ENCODE peak calls at places on chromosome 15, in ten cellular contexts. C is stomach; L is NCI-H1092; X is EL; F is mucosa of descending colon; M is NAMALWA; T is ovary; Q is fibroblast of pulmonary artery; N is activated CD4-positive, alpha-beta T cell treated with anti-CD3 and anti-CD28 coated beads, Interleukin-2, amount 50 U/mL, for 24 hours; Z is mesenteric fat pad. U is an unnamed sample.

GRCh38 chr15:34018021-34018645 is 20.9 kb downstream of the AVEN start:
- DNase-seq in N (no peak), F (peak; percentile 7), X (no peak), C (peak; percentile 29), Q (no peak), L (no peak), T (no peak), M (no peak), Z (no peak), U (no peak)

GRCh38 chr15:96766387-96766786 is 435.9 kb downstream of the NR2F2 start:
- DNase-seq in L (no peak), X (no peak), Z (no peak), F (no peak), T (no peak), C (no peak), N (no peak), Q (no peak), M (no peak), U (no peak)

GRCh38 chr15:69300129-69300588 is 1.4 kb downstream of the PAQR5 start:
- DNase-seq in T (no peak), M (no peak), X (no peak), Z (no peak), N (no peak), Q (no peak), F (peak; percentile 57), L (no peak), C (peak; percentile 69), U (peak; percentile 39)

GRCh38 chr15:52652984-52653383 is 26.2 kb downstream of the ATOSA start:
- DNase-seq in F (peak; percentile 32), X (peak; percentile 77), N (no peak), L (no peak), C (no peak), M (no peak), T (no peak), Z (no peak), Q (peak; percentile 60), U (no peak)

GRCh38 chr15:69593488-69593887 is 140.9 kb downstream of the RPLP1 start:
- DNase-seq in X (no peak), T (no peak), L (no peak), Z (peak; percentile 22), Q (no peak), C (no peak), M (no peak), F (peak; percentile 19), N (no peak), U (no peak)

GRCh38 chr15:63504979-63505841 is 817 bp downstream of the USP3 start:
- DNase-seq in F (peak; percentile 80), X (peak; percentile 65), N (no peak), L (peak; percentile 43), T (peak; percentile 70), Z (peak; percentile 90), C (peak; percentile 77), Q (peak; percentile 57), M (peak; percentile 86), U (peak; percentile 29)

GRCh38 chr15:57017024-57017423 is 98.6 kb downstream of the TCF12 start:
- DNase-seq in Q (peak; percentile 44), M (peak; percentile 52), X (peak; percentile 35), C (no peak), N (no peak), Z (no peak), T (no peak), F (no peak), L (no peak), U (no peak)

GRCh38 chr15:75720297-75720696 is 7.6 kb upstream of the CSPG4 start:
- DNase-seq in M (no peak), X (no peak), Z (no peak), N (no peak), L (no peak), Q (no peak), C (no peak), F (no peak), T (no peak), U (no peak)

GRCh38 chr15:75584121-75584520 is 5.0 kb upstream of the PTPN9 start:
- DNase-seq in C (no peak), Q (peak; percentile 38), M (no peak), N (no peak), T (no peak), Z (no peak), F (no peak), X (no peak), L (no peak), U (no peak)

GRCh38 chr15:69034352-69034751 is 19.9 kb downstream of the NOX5 start:
- DNase-seq in Q (peak; percentile 56), M (no peak), F (no peak), N (no peak), X (peak; percentile 83), C (no peak), L (no peak), T (no peak), Z (no peak), U (no peak)

U was measured in NCI-H1417 treated with DMSO at 0.1 percent for 48 hours.